ENCODE peak calls at places on chromosome 2, in eight cellular contexts. N is Kasumi-1; U is stimulated activated CD4-positive, alpha-beta T cell treated with anti-CD3 and anti-CD28 coated beads, Interleukin-1b, Interleukin-23, amount 100 ng/mL, for 4 hours; E is KG1; X is activated naive CD4-positive, alpha-beta T cell treated with anti-CD3 and anti-CD28 coated beads, Interleukin-2, amount 50 U/mL, for 16 hours; S is hepatocyte; K is GM12891; G is DMS153. C is an unnamed sample.

GRCh38 chr2:181374741-181375675 is 82.2 kb upstream of the ITGA4 start:
- DNase-seq in N (no peak), U (no peak), E (no peak), X (no peak), S (no peak), K (no peak), G (no peak), C (no peak)

GRCh38 chr2:196502413-196502812 is 137.1 kb upstream of the CCDC150 start:
- DNase-seq in N (no peak), U (no peak), E (no peak), X (no peak), S (no peak), K (no peak), G (no peak), C (no peak)

GRCh38 chr2:95349568-95350319 is 52.6 kb downstream of the KCNIP3 start:
- DNase-seq in N (no peak), U (no peak), E (no peak), X (no peak), S (no peak), K (no peak), G (no peak), C (no peak)

GRCh38 chr2:230762317-230762896 is 49.8 kb downstream of the CAB39 start:
- DNase-seq in N (peak; percentile 46), U (peak; percentile 12), E (no peak), X (peak; percentile 32), S (peak; percentile 41), K (no peak), G (no peak), C (no peak)

GRCh38 chr2:26503238-26503880 is 25.4 kb upstream of the OTOF start:
- DNase-seq in N (peak; percentile 55), U (peak; percentile 66), E (no peak), X (peak; percentile 86), S (peak; percentile 84), K (peak; percentile 93), G (peak; percentile 80), C (no peak)

GRCh38 chr2:48398285-48399135 is 131.4 kb upstream of the STON1 start:
- DNase-seq in N (no peak), U (no peak), E (no peak), X (no peak), S (no peak), K (no peak), G (no peak), C (no peak)

GRCh38 chr2:240392948-240393830 is 42.3 kb upstream of the GPC1 start:
- DNase-seq in N (no peak), U (no peak), E (no peak), X (no peak), S (no peak), K (peak; percentile 11), G (no peak), C (peak; percentile 86)

GRCh38 chr2:75565523-75566449 is 5.0 kb upstream of the EVA1A start:
- DNase-seq in N (no peak), U (no peak), E (no peak), X (no peak), S (no peak), K (no peak), G (peak; percentile 16), C (no peak)

GRCh38 chr2:36780231-36780808 is 83.8 kb downstream of the VIT start:
- DNase-seq in N (peak; percentile 67), U (peak; percentile 8), E (peak; percentile 13), X (no peak), S (peak; percentile 74), K (peak; percentile 32), G (peak; percentile 31), C (no peak)

GRCh38 chr2:46413111-46413510 is 66.3 kb upstream of the TMEM247 start:
- DNase-seq in N (no peak), U (no peak), E (no peak), X (no peak), S (no peak), K (no peak), G (no peak), C (no peak)

GRCh38 chr2:213246665-213247281 is 37.5 kb upstream of the SPAG16 start:
- DNase-seq in N (no peak), U (peak; percentile 28), E (peak; percentile 16), X (peak; percentile 57), S (peak; percentile 73), K (no peak), G (no peak), C (no peak)

GRCh38 chr2:238277695-238278094 is 10.7 kb downstream of the PER2 start:
- DNase-seq in N (no peak), U (no peak), E (no peak), X (no peak), S (no peak), K (no peak), G (no peak), C (no peak)

GRCh38 chr2:226660524-226660923 is 139.1 kb downstream of the IRS1 start:
- DNase-seq in N (no peak), U (no peak), E (no peak), X (no peak), S (peak; percentile 39), K (no peak), G (no peak), C (no peak)

GRCh38 chr2:144361742-144362141 is 158.2 kb downstream of the ZEB2 start:
- DNase-seq in N (no peak), U (no peak), E (no peak), X (no peak), S (no peak), K (no peak), G (no peak), C (no peak)

GRCh38 chr2:160209457-160209856 is 9.4 kb upstream of the ITGB6 start:
- DNase-seq in N (no peak), U (no peak), E (no peak), X (no peak), S (peak; percentile 56), K (no peak), G (no peak), C (no peak)

GRCh38 chr2:134459706-134460406 is 206.0 kb downstream of the MGAT5 start:
- DNase-seq in N (no peak), U (no peak), E (no peak), X (no peak), S (no peak), K (no peak), G (no peak), C (no peak)

GRCh38 chr2:189149981-189150380 is 29.6 kb downstream of the COL5A2 start:
- DNase-seq in N (no peak), U (no peak), E (no peak), X (no peak), S (no peak), K (no peak), G (no peak), C (no peak)

GRCh38 chr2:45119038-45119437 is 109.8 kb upstream of the SIX2 start:
- DNase-seq in N (no peak), U (no peak), E (no peak), X (no peak), S (peak; percentile 34), K (no peak), G (no peak), C (no peak)

GRCh38 chr2:172807011-172807410 is 71.4 kb downstream of the RAPGEF4 start:
- DNase-seq in N (no peak), U (no peak), E (no peak), X (no peak), S (peak; percentile 20), K (no peak), G (no peak), C (no peak)

GRCh38 chr2:74099835-74100234 is 47.9 kb downstream of the BOLA3 start:
- DNase-seq in N (no peak), U (no peak), E (no peak), X (no peak), S (no peak), K (no peak), G (no peak), C (no peak)

GRCh38 chr2:160581035-160581434 is 87.4 kb upstream of the RBMS1 start:
- DNase-seq in N (no peak), U (no peak), E (no peak), X (no peak), S (no peak), K (no peak), G (no peak), C (no peak)

GRCh38 chr2:33426666-33427231 is 49.7 kb upstream of the RASGRP3 start:
- DNase-seq in N (no peak), U (no peak), E (no peak), X (no peak), S (peak; percentile 72), K (no peak), G (no peak), C (no peak)

GRCh38 chr2:169900686-169901085 is 73.4 kb downstream of the UBR3 start:
- DNase-seq in N (no peak), U (no peak), E (no peak), X (no peak), S (no peak), K (no peak), G (no peak), C (no peak)

GRCh38 chr2:150513647-150514046 is 26.2 kb upstream of the RND3 start:
- DNase-seq in N (no peak), U (no peak), E (no peak), X (no peak), S (no peak), K (no peak), G (no peak), C (no peak)

GRCh38 chr2:11065833-11066232 is 89.4 kb upstream of the SLC66A3 start:
- DNase-seq in N (no peak), U (no peak), E (no peak), X (no peak), S (no peak), K (no peak), G (no peak), C (no peak)